ENCODE peak calls at places on chromosome 6, in eight cellular contexts. One of them, this sample, is unnamed.

GRCh38 chr6:57222684-57223077 is 574 bp upstream of the RAB23 start:
- DNase-seq in stimulated activated CD8-positive, alpha-beta memory T cell treated with anti-CD3 and anti-CD28 coated beads, Interleukin-7, amount 100 ng/mL, for 1 hour: no peak
- DNase-seq in stimulated activated CD4-positive, alpha-beta T cell treated with anti-CD3 and anti-CD28 coated beads, TNF-alpha, amount 100 ng/mL, for 4 hours: no peak
- DNase-seq in Daoy: no peak
- DNase-seq in left colon: peak
- DNase-seq in cardiac fibroblast: no peak
- DNase-seq in NCI-H1092: no peak
- DNase-seq in Calu3: no peak
- DNase-seq in this sample: peak

GRCh38 chr6:129370268-129370916 is 339.6 kb downstream of the ARHGAP18 start:
- DNase-seq in stimulated activated CD8-positive, alpha-beta memory T cell treated with anti-CD3 and anti-CD28 coated beads, Interleukin-7, amount 100 ng/mL, for 1 hour: peak
- DNase-seq in Daoy: peak
- DNase-seq in stimulated activated CD4-positive, alpha-beta T cell treated with anti-CD3 and anti-CD28 coated beads, TNF-alpha, amount 100 ng/mL, for 4 hours: peak
- DNase-seq in NCI-H1092: no peak
- DNase-seq in cardiac fibroblast: peak
- DNase-seq in left colon: peak
- DNase-seq in Calu3: peak
- DNase-seq in this sample: peak

GRCh38 chr6:116945809-116946208 is 68.8 kb downstream of the RFX6 start:
- DNase-seq in stimulated activated CD4-positive, alpha-beta T cell treated with anti-CD3 and anti-CD28 coated beads, TNF-alpha, amount 100 ng/mL, for 4 hours: no peak
- DNase-seq in left colon: no peak
- DNase-seq in Calu3: no peak
- DNase-seq in Daoy: peak
- DNase-seq in stimulated activated CD8-positive, alpha-beta memory T cell treated with anti-CD3 and anti-CD28 coated beads, Interleukin-7, amount 100 ng/mL, for 1 hour: no peak
- DNase-seq in cardiac fibroblast: no peak
- DNase-seq in NCI-H1092: no peak
- DNase-seq in this sample: peak

GRCh38 chr6:33840064-33840926 is 36.5 kb upstream of the MLN start:
- DNase-seq in NCI-H1092: no peak
- DNase-seq in Daoy: peak
- DNase-seq in left colon: no peak
- DNase-seq in cardiac fibroblast: peak
- DNase-seq in Calu3: peak
- DNase-seq in stimulated activated CD4-positive, alpha-beta T cell treated with anti-CD3 and anti-CD28 coated beads, TNF-alpha, amount 100 ng/mL, for 4 hours: peak
- DNase-seq in stimulated activated CD8-positive, alpha-beta memory T cell treated with anti-CD3 and anti-CD28 coated beads, Interleukin-7, amount 100 ng/mL, for 1 hour: no peak
- DNase-seq in this sample: peak

GRCh38 chr6:150549007-150549406 is 50.7 kb upstream of the PLEKHG1 start:
- DNase-seq in stimulated activated CD4-positive, alpha-beta T cell treated with anti-CD3 and anti-CD28 coated beads, TNF-alpha, amount 100 ng/mL, for 4 hours: no peak
- DNase-seq in NCI-H1092: no peak
- DNase-seq in left colon: no peak
- DNase-seq in stimulated activated CD8-positive, alpha-beta memory T cell treated with anti-CD3 and anti-CD28 coated beads, Interleukin-7, amount 100 ng/mL, for 1 hour: no peak
- DNase-seq in Daoy: no peak
- DNase-seq in cardiac fibroblast: no peak
- DNase-seq in Calu3: no peak
- DNase-seq in this sample: no peak

GRCh38 chr6:92024071-92024470 is 1395.3 kb downstream of the EPHA7 start:
- DNase-seq in stimulated activated CD8-positive, alpha-beta memory T cell treated with anti-CD3 and anti-CD28 coated beads, Interleukin-7, amount 100 ng/mL, for 1 hour: no peak
- DNase-seq in Calu3: no peak
- DNase-seq in stimulated activated CD4-positive, alpha-beta T cell treated with anti-CD3 and anti-CD28 coated beads, TNF-alpha, amount 100 ng/mL, for 4 hours: no peak
- DNase-seq in NCI-H1092: no peak
- DNase-seq in left colon: no peak
- DNase-seq in Daoy: no peak
- DNase-seq in cardiac fibroblast: no peak
- DNase-seq in this sample: no peak

GRCh38 chr6:52937908-52938307 is 28.4 kb upstream of the GSTA3 start:
- DNase-seq in cardiac fibroblast: peak
- DNase-seq in stimulated activated CD4-positive, alpha-beta T cell treated with anti-CD3 and anti-CD28 coated beads, TNF-alpha, amount 100 ng/mL, for 4 hours: no peak
- DNase-seq in NCI-H1092: no peak
- DNase-seq in stimulated activated CD8-positive, alpha-beta memory T cell treated with anti-CD3 and anti-CD28 coated beads, Interleukin-7, amount 100 ng/mL, for 1 hour: no peak
- DNase-seq in left colon: no peak
- DNase-seq in Calu3: no peak
- DNase-seq in Daoy: peak
- DNase-seq in this sample: no peak

GRCh38 chr6:149317656-149318571 is at the start of gene TAB2:
- DNase-seq in stimulated activated CD4-positive, alpha-beta T cell treated with anti-CD3 and anti-CD28 coated beads, TNF-alpha, amount 100 ng/mL, for 4 hours: peak
- DNase-seq in cardiac fibroblast: peak
- DNase-seq in Daoy: peak
- DNase-seq in NCI-H1092: peak
- DNase-seq in Calu3: peak
- DNase-seq in left colon: peak
- DNase-seq in stimulated activated CD8-positive, alpha-beta memory T cell treated with anti-CD3 and anti-CD28 coated beads, Interleukin-7, amount 100 ng/mL, for 1 hour: peak
- DNase-seq in this sample: peak

GRCh38 chr6:19805146-19805515 is 32.0 kb upstream of the ID4 start:
- DNase-seq in stimulated activated CD4-positive, alpha-beta T cell treated with anti-CD3 and anti-CD28 coated beads, TNF-alpha, amount 100 ng/mL, for 4 hours: no peak
- DNase-seq in Calu3: no peak
- DNase-seq in left colon: no peak
- DNase-seq in Daoy: peak
- DNase-seq in stimulated activated CD8-positive, alpha-beta memory T cell treated with anti-CD3 and anti-CD28 coated beads, Interleukin-7, amount 100 ng/mL, for 1 hour: no peak
- DNase-seq in cardiac fibroblast: peak
- DNase-seq in NCI-H1092: no peak
- DNase-seq in this sample: no peak

GRCh38 chr6:35764238-35764896 is 12.0 kb upstream of the CLPSL2 start:
- DNase-seq in Calu3: peak
- DNase-seq in stimulated activated CD8-positive, alpha-beta memory T cell treated with anti-CD3 and anti-CD28 coated beads, Interleukin-7, amount 100 ng/mL, for 1 hour: no peak
- DNase-seq in cardiac fibroblast: no peak
- DNase-seq in Daoy: no peak
- DNase-seq in NCI-H1092: no peak
- DNase-seq in left colon: no peak
- DNase-seq in stimulated activated CD4-positive, alpha-beta T cell treated with anti-CD3 and anti-CD28 coated beads, TNF-alpha, amount 100 ng/mL, for 4 hours: no peak
- DNase-seq in this sample: peak

GRCh38 chr6:29490055-29490454 is 2.3 kb upstream of the MAS1L start:
- DNase-seq in stimulated activated CD8-positive, alpha-beta memory T cell treated with anti-CD3 and anti-CD28 coated beads, Interleukin-7, amount 100 ng/mL, for 1 hour: no peak
- DNase-seq in cardiac fibroblast: no peak
- DNase-seq in NCI-H1092: no peak
- DNase-seq in Calu3: no peak
- DNase-seq in left colon: no peak
- DNase-seq in Daoy: no peak
- DNase-seq in stimulated activated CD4-positive, alpha-beta T cell treated with anti-CD3 and anti-CD28 coated beads, TNF-alpha, amount 100 ng/mL, for 4 hours: no peak
- DNase-seq in this sample: no peak

GRCh38 chr6:66496659-66497058 is 789.6 kb upstream of the EYS start:
- DNase-seq in Daoy: no peak
- DNase-seq in Calu3: no peak
- DNase-seq in NCI-H1092: no peak
- DNase-seq in stimulated activated CD8-positive, alpha-beta memory T cell treated with anti-CD3 and anti-CD28 coated beads, Interleukin-7, amount 100 ng/mL, for 1 hour: no peak
- DNase-seq in left colon: no peak
- DNase-seq in cardiac fibroblast: no peak
- DNase-seq in stimulated activated CD4-positive, alpha-beta T cell treated with anti-CD3 and anti-CD28 coated beads, TNF-alpha, amount 100 ng/mL, for 4 hours: no peak
- DNase-seq in this sample: no peak

GRCh38 chr6:160950507-160950906 is 41.1 kb upstream of the MAP3K4 start:
- DNase-seq in stimulated activated CD4-positive, alpha-beta T cell treated with anti-CD3 and anti-CD28 coated beads, TNF-alpha, amount 100 ng/mL, for 4 hours: no peak
- DNase-seq in NCI-H1092: no peak
- DNase-seq in cardiac fibroblast: peak
- DNase-seq in Calu3: peak
- DNase-seq in Daoy: peak
- DNase-seq in stimulated activated CD8-positive, alpha-beta memory T cell treated with anti-CD3 and anti-CD28 coated beads, Interleukin-7, amount 100 ng/mL, for 1 hour: no peak
- DNase-seq in left colon: no peak
- DNase-seq in this sample: no peak

GRCh38 chr6:149935668-149936067 is 6.1 kb upstream of the ULBP2 start:
- DNase-seq in left colon: no peak
- DNase-seq in cardiac fibroblast: no peak
- DNase-seq in stimulated activated CD4-positive, alpha-beta T cell treated with anti-CD3 and anti-CD28 coated beads, TNF-alpha, amount 100 ng/mL, for 4 hours: no peak
- DNase-seq in stimulated activated CD8-positive, alpha-beta memory T cell treated with anti-CD3 and anti-CD28 coated beads, Interleukin-7, amount 100 ng/mL, for 1 hour: no peak
- DNase-seq in Daoy: no peak
- DNase-seq in NCI-H1092: no peak
- DNase-seq in Calu3: no peak
- DNase-seq in this sample: no peak

GRCh38 chr6:116444092-116444491 is 17.1 kb upstream of the CALHM6 start:
- DNase-seq in stimulated activated CD8-positive, alpha-beta memory T cell treated with anti-CD3 and anti-CD28 coated beads, Interleukin-7, amount 100 ng/mL, for 1 hour: no peak
- DNase-seq in cardiac fibroblast: peak
- DNase-seq in Calu3: peak
- DNase-seq in NCI-H1092: no peak
- DNase-seq in Daoy: peak
- DNase-seq in stimulated activated CD4-positive, alpha-beta T cell treated with anti-CD3 and anti-CD28 coated beads, TNF-alpha, amount 100 ng/mL, for 4 hours: no peak
- DNase-seq in left colon: no peak
- DNase-seq in this sample: no peak

GRCh38 chr6:27234576-27234975 is 12.9 kb upstream of the PRSS16 start:
- DNase-seq in NCI-H1092: no peak
- DNase-seq in left colon: no peak
- DNase-seq in Calu3: no peak
- DNase-seq in cardiac fibroblast: no peak
- DNase-seq in stimulated activated CD4-positive, alpha-beta T cell treated with anti-CD3 and anti-CD28 coated beads, TNF-alpha, amount 100 ng/mL, for 4 hours: no peak
- DNase-seq in stimulated activated CD8-positive, alpha-beta memory T cell treated with anti-CD3 and anti-CD28 coated beads, Interleukin-7, amount 100 ng/mL, for 1 hour: no peak
- DNase-seq in Daoy: no peak
- DNase-seq in this sample: no peak

GRCh38 chr6:73509851-73510250 is 11.0 kb downstream of the EEF1A1 start:
- DNase-seq in NCI-H1092: no peak
- DNase-seq in stimulated activated CD4-positive, alpha-beta T cell treated with anti-CD3 and anti-CD28 coated beads, TNF-alpha, amount 100 ng/mL, for 4 hours: no peak
- DNase-seq in stimulated activated CD8-positive, alpha-beta memory T cell treated with anti-CD3 and anti-CD28 coated beads, Interleukin-7, amount 100 ng/mL, for 1 hour: no peak
- DNase-seq in cardiac fibroblast: no peak
- DNase-seq in Daoy: no peak
- DNase-seq in left colon: no peak
- DNase-seq in Calu3: no peak
- DNase-seq in this sample: no peak

GRCh38 chr6:10409766-10410209 is 5.1 kb downstream of the TFAP2A start:
- DNase-seq in cardiac fibroblast: no peak
- DNase-seq in left colon: no peak
- DNase-seq in stimulated activated CD4-positive, alpha-beta T cell treated with anti-CD3 and anti-CD28 coated beads, TNF-alpha, amount 100 ng/mL, for 4 hours: no peak
- DNase-seq in Calu3: peak
- DNase-seq in stimulated activated CD8-positive, alpha-beta memory T cell treated with anti-CD3 and anti-CD28 coated beads, Interleukin-7, amount 100 ng/mL, for 1 hour: no peak
- DNase-seq in Daoy: no peak
- DNase-seq in NCI-H1092: no peak
- DNase-seq in this sample: no peak

GRCh38 chr6:56693246-56693607 is 50.5 kb upstream of the DST start:
- DNase-seq in Calu3: peak
- DNase-seq in NCI-H1092: peak
- DNase-seq in stimulated activated CD4-positive, alpha-beta T cell treated with anti-CD3 and anti-CD28 coated beads, TNF-alpha, amount 100 ng/mL, for 4 hours: no peak
- DNase-seq in stimulated activated CD8-positive, alpha-beta memory T cell treated with anti-CD3 and anti-CD28 coated beads, Interleukin-7, amount 100 ng/mL, for 1 hour: no peak
- DNase-seq in left colon: peak
- DNase-seq in cardiac fibroblast: peak
- DNase-seq in Daoy: peak
- DNase-seq in this sample: peak

GRCh38 chr6:136647363-136647763 is 97.1 kb upstream of the MAP7 start:
- DNase-seq in Daoy: peak
- DNase-seq in Calu3: no peak
- DNase-seq in stimulated activated CD4-positive, alpha-beta T cell treated with anti-CD3 and anti-CD28 coated beads, TNF-alpha, amount 100 ng/mL, for 4 hours: peak
- DNase-seq in NCI-H1092: no peak
- DNase-seq in stimulated activated CD8-positive, alpha-beta memory T cell treated with anti-CD3 and anti-CD28 coated beads, Interleukin-7, amount 100 ng/mL, for 1 hour: no peak
- DNase-seq in cardiac fibroblast: peak
- DNase-seq in left colon: no peak
- DNase-seq in this sample: no peak

GRCh38 chr6:156953478-156954146 is 176.4 kb downstream of the ARID1B start:
- DNase-seq in NCI-H1092: peak
- DNase-seq in cardiac fibroblast: peak
- DNase-seq in stimulated activated CD4-positive, alpha-beta T cell treated with anti-CD3 and anti-CD28 coated beads, TNF-alpha, amount 100 ng/mL, for 4 hours: no peak
- DNase-seq in stimulated activated CD8-positive, alpha-beta memory T cell treated with anti-CD3 and anti-CD28 coated beads, Interleukin-7, amount 100 ng/mL, for 1 hour: no peak
- DNase-seq in Daoy: peak
- DNase-seq in left colon: no peak
- DNase-seq in Calu3: peak
- DNase-seq in this sample: no peak

GRCh38 chr6:81589465-81590313 is 162.8 kb downstream of the TENT5A start:
- DNase-seq in stimulated activated CD8-positive, alpha-beta memory T cell treated with anti-CD3 and anti-CD28 coated beads, Interleukin-7, amount 100 ng/mL, for 1 hour: no peak
- DNase-seq in cardiac fibroblast: no peak
- DNase-seq in NCI-H1092: no peak
- DNase-seq in stimulated activated CD4-positive, alpha-beta T cell treated with anti-CD3 and anti-CD28 coated beads, TNF-alpha, amount 100 ng/mL, for 4 hours: no peak
- DNase-seq in Daoy: no peak
- DNase-seq in Calu3: no peak
- DNase-seq in left colon: no peak
- DNase-seq in this sample: no peak

GRCh38 chr6:113359155-113360140 is 497.7 kb upstream of the MARCKS start:
- DNase-seq in cardiac fibroblast: peak
- DNase-seq in stimulated activated CD4-positive, alpha-beta T cell treated with anti-CD3 and anti-CD28 coated beads, TNF-alpha, amount 100 ng/mL, for 4 hours: no peak
- DNase-seq in Calu3: peak
- DNase-seq in stimulated activated CD8-positive, alpha-beta memory T cell treated with anti-CD3 and anti-CD28 coated beads, Interleukin-7, amount 100 ng/mL, for 1 hour: no peak
- DNase-seq in NCI-H1092: no peak
- DNase-seq in Daoy: peak
- DNase-seq in left colon: no peak
- DNase-seq in this sample: no peak

GRCh38 chr6:168012431-168013249 is 15.2 kb downstream of the KIF25 start:
- DNase-seq in Calu3: no peak
- DNase-seq in Daoy: no peak
- DNase-seq in cardiac fibroblast: no peak
- DNase-seq in NCI-H1092: no peak
- DNase-seq in left colon: no peak
- DNase-seq in stimulated activated CD4-positive, alpha-beta T cell treated with anti-CD3 and anti-CD28 coated beads, TNF-alpha, amount 100 ng/mL, for 4 hours: no peak
- DNase-seq in stimulated activated CD8-positive, alpha-beta memory T cell treated with anti-CD3 and anti-CD28 coated beads, Interleukin-7, amount 100 ng/mL, for 1 hour: no peak
- DNase-seq in this sample: peak

GRCh38 chr6:28634758-28635546 is 109.3 kb downstream of the GPX5 start:
- DNase-seq in Daoy: peak
- DNase-seq in Calu3: no peak
- DNase-seq in stimulated activated CD4-positive, alpha-beta T cell treated with anti-CD3 and anti-CD28 coated beads, TNF-alpha, amount 100 ng/mL, for 4 hours: no peak
- DNase-seq in stimulated activated CD8-positive, alpha-beta memory T cell treated with anti-CD3 and anti-CD28 coated beads, Interleukin-7, amount 100 ng/mL, for 1 hour: no peak
- DNase-seq in NCI-H1092: peak
- DNase-seq in cardiac fibroblast: peak
- DNase-seq in left colon: peak
- DNase-seq in this sample: peak

GRCh38 chr6:13049666-13050254 is 278.6 kb downstream of the TBC1D7 start:
- DNase-seq in stimulated activated CD4-positive, alpha-beta T cell treated with anti-CD3 and anti-CD28 coated beads, TNF-alpha, amount 100 ng/mL, for 4 hours: no peak
- DNase-seq in stimulated activated CD8-positive, alpha-beta memory T cell treated with anti-CD3 and anti-CD28 coated beads, Interleukin-7, amount 100 ng/mL, for 1 hour: no peak
- DNase-seq in Calu3: no peak
- DNase-seq in Daoy: no peak
- DNase-seq in NCI-H1092: no peak
- DNase-seq in left colon: no peak
- DNase-seq in cardiac fibroblast: no peak
- DNase-seq in this sample: no peak

GRCh38 chr6:46376562-46376969 is 114.7 kb downstream of the RCAN2 start:
- DNase-seq in left colon: no peak
- DNase-seq in stimulated activated CD4-positive, alpha-beta T cell treated with anti-CD3 and anti-CD28 coated beads, TNF-alpha, amount 100 ng/mL, for 4 hours: no peak
- DNase-seq in Daoy: no peak
- DNase-seq in NCI-H1092: no peak
- DNase-seq in stimulated activated CD8-positive, alpha-beta memory T cell treated with anti-CD3 and anti-CD28 coated beads, Interleukin-7, amount 100 ng/mL, for 1 hour: no peak
- DNase-seq in Calu3: no peak
- DNase-seq in cardiac fibroblast: no peak
- DNase-seq in this sample: no peak

GRCh38 chr6:107132330-107132954 is 17.1 kb upstream of the BEND3 start:
- DNase-seq in stimulated activated CD8-positive, alpha-beta memory T cell treated with anti-CD3 and anti-CD28 coated beads, Interleukin-7, amount 100 ng/mL, for 1 hour: no peak
- DNase-seq in NCI-H1092: peak
- DNase-seq in cardiac fibroblast: peak
- DNase-seq in Daoy: peak
- DNase-seq in stimulated activated CD4-positive, alpha-beta T cell treated with anti-CD3 and anti-CD28 coated beads, TNF-alpha, amount 100 ng/mL, for 4 hours: no peak
- DNase-seq in Calu3: peak
- DNase-seq in left colon: peak
- DNase-seq in this sample: no peak

GRCh38 chr6:10837692-10837996 is 695 bp downstream of the MAK start:
- DNase-seq in stimulated activated CD8-positive, alpha-beta memory T cell treated with anti-CD3 and anti-CD28 coated beads, Interleukin-7, amount 100 ng/mL, for 1 hour: no peak
- DNase-seq in left colon: no peak
- DNase-seq in NCI-H1092: no peak
- DNase-seq in stimulated activated CD4-positive, alpha-beta T cell treated with anti-CD3 and anti-CD28 coated beads, TNF-alpha, amount 100 ng/mL, for 4 hours: no peak
- DNase-seq in Calu3: no peak
- DNase-seq in Daoy: no peak
- DNase-seq in cardiac fibroblast: peak
- DNase-seq in this sample: peak

GRCh38 chr6:134519456-134519855 is 201.5 kb upstream of the SGK1 start:
- DNase-seq in Daoy: no peak
- DNase-seq in stimulated activated CD8-positive, alpha-beta memory T cell treated with anti-CD3 and anti-CD28 coated beads, Interleukin-7, amount 100 ng/mL, for 1 hour: no peak
- DNase-seq in NCI-H1092: no peak
- DNase-seq in stimulated activated CD4-positive, alpha-beta T cell treated with anti-CD3 and anti-CD28 coated beads, TNF-alpha, amount 100 ng/mL, for 4 hours: no peak
- DNase-seq in left colon: peak
- DNase-seq in cardiac fibroblast: peak
- DNase-seq in Calu3: no peak
- DNase-seq in this sample: no peak

GRCh38 chr6:44256291-44257006 is 879 bp downstream of the SLC35B2 start:
- DNase-seq in stimulated activated CD4-positive, alpha-beta T cell treated with anti-CD3 and anti-CD28 coated beads, TNF-alpha, amount 100 ng/mL, for 4 hours: no peak
- DNase-seq in cardiac fibroblast: no peak
- DNase-seq in NCI-H1092: no peak
- DNase-seq in left colon: no peak
- DNase-seq in Calu3: peak
- DNase-seq in Daoy: peak
- DNase-seq in stimulated activated CD8-positive, alpha-beta memory T cell treated with anti-CD3 and anti-CD28 coated beads, Interleukin-7, amount 100 ng/mL, for 1 hour: no peak
- DNase-seq in this sample: peak

GRCh38 chr6:48476257-48476656 is 365.3 kb upstream of the PTCHD4 start:
- DNase-seq in Calu3: peak
- DNase-seq in left colon: peak
- DNase-seq in Daoy: no peak
- DNase-seq in cardiac fibroblast: peak
- DNase-seq in stimulated activated CD8-positive, alpha-beta memory T cell treated with anti-CD3 and anti-CD28 coated beads, Interleukin-7, amount 100 ng/mL, for 1 hour: no peak
- DNase-seq in stimulated activated CD4-positive, alpha-beta T cell treated with anti-CD3 and anti-CD28 coated beads, TNF-alpha, amount 100 ng/mL, for 4 hours: no peak
- DNase-seq in NCI-H1092: no peak
- DNase-seq in this sample: no peak

GRCh38 chr6:1554241-1554880 is 55.4 kb upstream of the FOXC1 start:
- DNase-seq in Daoy: no peak
- DNase-seq in Calu3: no peak
- DNase-seq in left colon: no peak
- DNase-seq in cardiac fibroblast: no peak
- DNase-seq in NCI-H1092: no peak
- DNase-seq in stimulated activated CD4-positive, alpha-beta T cell treated with anti-CD3 and anti-CD28 coated beads, TNF-alpha, amount 100 ng/mL, for 4 hours: no peak
- DNase-seq in stimulated activated CD8-positive, alpha-beta memory T cell treated with anti-CD3 and anti-CD28 coated beads, Interleukin-7, amount 100 ng/mL, for 1 hour: no peak
- DNase-seq in this sample: no peak

GRCh38 chr6:24093381-24093780 is 32.6 kb upstream of the NRSN1 start:
- DNase-seq in Daoy: no peak
- DNase-seq in left colon: no peak
- DNase-seq in stimulated activated CD4-positive, alpha-beta T cell treated with anti-CD3 and anti-CD28 coated beads, TNF-alpha, amount 100 ng/mL, for 4 hours: no peak
- DNase-seq in stimulated activated CD8-positive, alpha-beta memory T cell treated with anti-CD3 and anti-CD28 coated beads, Interleukin-7, amount 100 ng/mL, for 1 hour: no peak
- DNase-seq in cardiac fibroblast: no peak
- DNase-seq in NCI-H1092: no peak
- DNase-seq in Calu3: no peak
- DNase-seq in this sample: no peak